ENCODE peak calls at places on chromosomes 13 and 19, in nine cellular contexts. V is ascending aorta, P is PC-9, O is AG10803, W is endothelial cell of umbilical vein, C is OCI-LY7, I is IMR-90, Q is choroid plexus epithelial cell, F is pancreas. K is an unnamed sample.

GRCh38 chr19:13597625-13598024 is 91.3 kb upstream of the CACNA1A start:
- DNase-seq in V (peak), P (peak), O (peak), W (peak), C (peak), I (peak), Q (peak), F (no peak), K (no peak)

GRCh38 chr19:34269968-34270621 is 15.7 kb downstream of the GARRE1 start:
- DNase-seq in V (peak), P (peak), O (peak), W (peak), C (peak), I (peak), Q (peak), F (peak), K (no peak)

GRCh38 chr13:104984296-104984818 is 1551.1 kb downstream of the EFNB2 start:
- DNase-seq in V (no peak), P (peak), O (no peak), W (peak), C (no peak), I (peak), Q (peak), F (peak), K (no peak)

GRCh38 chr13:45333973-45334922 is 6.7 kb downstream of the TPT1 start:
- DNase-seq in V (no peak), P (no peak), O (peak), W (peak), C (peak), I (peak), Q (peak), F (no peak), K (no peak)

GRCh38 chr13:73399347-73400216 is 340.8 kb downstream of the KLF5 start:
- DNase-seq in V (no peak), P (peak), O (no peak), W (no peak), C (no peak), I (no peak), Q (no peak), F (no peak), K (no peak)

GRCh38 chr13:75359266-75359665 is 122.7 kb downstream of the TBC1D4 start:
- DNase-seq in V (no peak), P (peak), O (peak), W (no peak), C (no peak), I (peak), Q (peak), F (no peak), K (no peak)

GRCh38 chr19:39416152-39416551 is 3.7 kb downstream of the PLEKHG2 start:
- DNase-seq in V (no peak), P (no peak), O (no peak), W (no peak), C (no peak), I (no peak), Q (no peak), F (no peak), K (no peak)

GRCh38 chr13:46640843-46641242 is 87.9 kb downstream of the LRCH1 start:
- DNase-seq in V (peak), P (no peak), O (no peak), W (peak), C (no peak), I (peak), Q (peak), F (no peak), K (no peak)

GRCh38 chr19:29119582-29119981 is 93.4 kb downstream of the UQCRFS1 start:
- DNase-seq in V (no peak), P (no peak), O (no peak), W (no peak), C (no peak), I (no peak), Q (no peak), F (no peak), K (no peak)

GRCh38 chr13:102316732-102317131 is 85.1 kb downstream of the FGF14 start:
- DNase-seq in V (no peak), P (no peak), O (no peak), W (no peak), C (no peak), I (no peak), Q (no peak), F (no peak), K (no peak)

GRCh38 chr13:111659842-111660241 is 339.4 kb downstream of the TEX29 start:
- DNase-seq in V (no peak), P (no peak), O (no peak), W (no peak), C (no peak), I (no peak), Q (no peak), F (no peak), K (peak)

GRCh38 chr19:46115396-46116109 is 8.9 kb downstream of the IGFL3 start:
- DNase-seq in V (no peak), P (peak), O (peak), W (no peak), C (no peak), I (peak), Q (peak), F (no peak), K (no peak)

GRCh38 chr13:106187501-106187900 is 348.0 kb downstream of the EFNB2 start:
- DNase-seq in V (no peak), P (no peak), O (no peak), W (no peak), C (no peak), I (no peak), Q (peak), F (no peak), K (no peak)

GRCh38 chr19:42185281-42185680 is 32.2 kb downstream of the DEDD2 start:
- DNase-seq in V (no peak), P (no peak), O (peak), W (no peak), C (peak), I (peak), Q (peak), F (no peak), K (no peak)

GRCh38 chr19:40771101-40771539 is 4.2 kb upstream of the MIA start:
- DNase-seq in V (no peak), P (no peak), O (no peak), W (no peak), C (peak), I (no peak), Q (no peak), F (no peak), K (no peak)

GRCh38 chr19:35442091-35442490 is 6.0 kb upstream of the FFAR2 start:
- DNase-seq in V (peak), P (no peak), O (no peak), W (no peak), C (no peak), I (no peak), Q (no peak), F (no peak), K (no peak)

GRCh38 chr13:112943309-112944125 is 25.5 kb upstream of the MCF2L start:
- DNase-seq in V (peak), P (peak), O (no peak), W (no peak), C (no peak), I (peak), Q (peak), F (peak), K (no peak)

GRCh38 chr13:90690458-90691063 is 656.9 kb upstream of the MIR17HG start:
- DNase-seq in V (no peak), P (no peak), O (peak), W (no peak), C (no peak), I (peak), Q (peak), F (no peak), K (no peak)

GRCh38 chr19:9836021-9836420 is 903 bp downstream of the PIN1 start:
- DNase-seq in V (no peak), P (no peak), O (peak), W (no peak), C (peak), I (peak), Q (peak), F (no peak), K (no peak)

GRCh38 chr13:29503041-29503837 is 92.2 kb downstream of the SLC7A1 start:
- DNase-seq in V (no peak), P (no peak), O (peak), W (peak), C (no peak), I (peak), Q (peak), F (no peak), K (no peak)

GRCh38 chr19:33438016-33438671 is 64.6 kb downstream of the CEBPG start:
- DNase-seq in V (no peak), P (peak), O (peak), W (no peak), C (no peak), I (peak), Q (peak), F (no peak), K (no peak)

GRCh38 chr13:66831317-66831716 is 398.8 kb downstream of the PCDH9 start:
- DNase-seq in V (no peak), P (no peak), O (no peak), W (no peak), C (peak), I (no peak), Q (peak), F (no peak), K (no peak)

GRCh38 chr13:60584976-60585375 is 188.0 kb downstream of the TDRD3 start:
- DNase-seq in V (no peak), P (peak), O (no peak), W (no peak), C (no peak), I (no peak), Q (peak), F (no peak), K (no peak)

GRCh38 chr13:74930402-74931165 is 551.4 kb downstream of the TBC1D4 start:
- DNase-seq in V (no peak), P (no peak), O (peak), W (peak), C (no peak), I (peak), Q (peak), F (no peak), K (no peak)

GRCh38 chr19:30799854-30800755 is 427.9 kb downstream of the ZNF536 start:
- DNase-seq in V (no peak), P (peak), O (peak), W (no peak), C (no peak), I (no peak), Q (no peak), F (peak), K (no peak)

GRCh38 chr13:24670927-24671326 is 9.3 kb upstream of the ATP12A start:
- DNase-seq in V (no peak), P (peak), O (no peak), W (no peak), C (peak), I (no peak), Q (peak), F (no peak), K (no peak)
- H3K4me3 ChIP-seq in V (no peak), P (peak), O (peak), W (no peak), C (peak), I (no peak), Q (no peak), F (no peak), K (no peak)

GRCh38 chr13:78499802-78500201 is 103.5 kb downstream of the POU4F1 start:
- DNase-seq in V (no peak), P (no peak), O (no peak), W (no peak), C (no peak), I (no peak), Q (no peak), F (no peak), K (no peak)
- H3K4me3 ChIP-seq in V (no peak), P (no peak), O (no peak), W (no peak), C (no peak), I (no peak), Q (no peak), F (no peak), K (no peak)

GRCh38 chr19:19064811-19065745 is 1.3 kb downstream of the SLC25A42 start:
- DNase-seq in V (no peak), P (no peak), O (no peak), W (peak), C (peak), I (no peak), Q (peak), F (no peak), K (no peak)

GRCh38 chr19:19064098-19064722 is 416 bp downstream of the SLC25A42 start:
- DNase-seq in V (no peak), P (no peak), O (no peak), W (no peak), C (peak), I (no peak), Q (no peak), F (no peak), K (no peak)

GRCh38 chr19:19068659-19069509 is 5.1 kb downstream of the SLC25A42 start:
- DNase-seq in V (no peak), P (no peak), O (no peak), W (no peak), C (peak), I (no peak), Q (no peak), F (no peak), K (no peak)

GRCh38 chr19:19063183-19064097 is at the start of gene SLC25A42:
- DNase-seq in V (peak), P (peak), O (peak), W (peak), C (peak), I (peak), Q (peak), F (peak), K (peak)

GRCh38 chr19:19067276-19068072 is 3.7 kb downstream of the SLC25A42 start:
- DNase-seq in V (no peak), P (no peak), O (peak), W (no peak), C (no peak), I (no peak), Q (no peak), F (no peak), K (no peak)
- H3K4me3 ChIP-seq in V (no peak), P (no peak), O (no peak), W (no peak), C (no peak), I (no peak), Q (no peak), F (no peak), K (no peak)

GRCh38 chr13:21219044-21219381 is 42.6 kb downstream of the MRPL57 start:
- DNase-seq in V (no peak), P (no peak), O (no peak), W (no peak), C (no peak), I (no peak), Q (no peak), F (no peak), K (no peak)
- H3K4me3 ChIP-seq in V (no peak), P (no peak), O (no peak), W (no peak), C (no peak), I (no peak), Q (no peak), F (no peak), K (no peak)

DNA sequence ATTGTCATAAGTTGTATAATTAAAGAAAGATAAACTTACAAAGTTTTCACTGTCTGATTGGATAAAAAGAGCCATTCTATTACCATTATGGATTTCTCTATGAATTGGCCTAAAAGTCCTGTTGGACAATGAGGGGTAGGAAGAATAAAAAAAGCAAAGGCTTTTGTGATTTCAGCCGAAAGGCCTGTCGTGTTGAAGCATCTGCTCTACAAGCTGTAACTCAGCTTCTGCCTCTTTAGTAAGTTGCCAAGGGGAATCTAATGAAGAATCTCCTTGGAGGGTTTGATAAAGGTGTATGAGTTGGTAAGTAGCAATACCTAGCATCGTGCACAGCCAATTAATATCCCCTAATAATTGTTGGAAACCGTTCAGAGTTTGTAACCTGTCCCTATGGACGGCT is 25.2 kb upstream of the ERVV-1 start:
- DNase-seq in V (no peak), P (no peak), O (no peak), W (no peak), C (no peak), I (no peak), Q (no peak), F (no peak), K (no peak)
- H3K4me3 ChIP-seq in V (no peak), P (no peak), O (no peak), W (no peak), C (no peak), I (no peak), Q (no peak), F (no peak), K (no peak)

GRCh38 chr19:1752009-1752756 is 1.1 kb upstream of the ONECUT3 start:
- DNase-seq in V (no peak), P (no peak), O (no peak), W (no peak), C (peak), I (no peak), Q (no peak), F (no peak), K (no peak)
- H3K4me3 ChIP-seq in V (no peak), P (no peak), O (no peak), W (no peak), C (no peak), I (no peak), Q (no peak), F (no peak), K (no peak)

GRCh38 chr13:110563463-110563774 is 1.9 kb upstream of the RAB20 start:
- DNase-seq in V (no peak), P (no peak), O (no peak), W (no peak), C (no peak), I (no peak), Q (no peak), F (no peak), K (no peak)

GRCh38 chr13:110560606-110561334 is 752 bp downstream of the RAB20 start:
- DNase-seq in V (peak), P (no peak), O (no peak), W (peak), C (no peak), I (no peak), Q (no peak), F (peak), K (peak)

GRCh38 chr13:110561335-110562033 is at the start of gene RAB20:
- DNase-seq in V (peak), P (peak), O (peak), W (peak), C (peak), I (peak), Q (peak), F (peak), K (peak)

GRCh38 chr13:110564472-110564985 is 3.0 kb upstream of the RAB20 start:
- DNase-seq in V (peak), P (no peak), O (no peak), W (no peak), C (no peak), I (no peak), Q (no peak), F (no peak), K (no peak)

GRCh38 chr13:110562696-110563462 is 1.4 kb upstream of the RAB20 start:
- DNase-seq in V (no peak), P (no peak), O (no peak), W (no peak), C (no peak), I (no peak), Q (no peak), F (no peak), K (no peak)
- H3K4me3 ChIP-seq in V (peak), P (peak), O (peak), W (no peak), C (peak), I (peak), Q (peak), F (peak), K (peak)

DNA sequence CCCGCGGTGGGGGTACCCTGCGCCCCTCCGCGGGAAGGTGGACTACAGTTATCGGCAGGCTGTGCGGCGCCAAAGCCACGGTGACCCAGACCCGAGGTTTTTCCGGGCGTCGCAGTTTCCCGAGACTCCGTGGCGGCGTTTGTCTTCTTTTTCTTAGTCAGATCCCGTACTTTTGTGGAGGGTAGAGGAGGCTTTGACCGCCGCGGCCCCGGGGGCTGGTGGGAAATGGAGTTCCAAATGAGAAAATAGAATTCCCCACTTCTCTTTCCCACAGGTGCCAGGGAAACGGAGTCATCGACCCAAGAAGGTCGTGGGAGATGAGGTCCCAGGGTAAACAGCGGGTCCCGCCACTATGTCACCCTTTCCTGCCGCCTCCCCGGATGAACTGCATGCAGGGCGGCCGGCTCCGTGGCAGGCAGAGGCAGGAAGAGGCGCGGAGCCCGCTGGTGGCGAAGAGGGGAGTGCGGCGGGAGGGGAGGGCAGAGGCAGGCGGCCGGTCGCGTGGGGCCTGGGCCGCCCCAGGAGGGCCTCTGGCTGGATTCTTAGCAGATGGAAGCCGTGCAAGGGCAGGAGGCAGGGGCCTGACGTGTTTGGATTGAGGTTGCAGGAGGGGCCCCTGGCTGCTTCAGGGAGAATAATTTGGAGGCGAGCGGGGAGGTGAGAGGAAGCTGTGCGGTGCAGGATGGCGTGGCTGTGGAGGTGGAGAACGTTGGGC is 11.5 kb downstream of the CYTH2 start:
- DNase-seq in V (no peak), P (no peak), O (peak), W (peak), C (no peak), I (no peak), Q (peak), F (no peak), K (no peak)
- H3K4me3 ChIP-seq in V (peak), P (no peak), O (peak), W (peak), C (no peak), I (peak), Q (peak), F (peak), K (peak)